ENCODE peak calls at places on chromosomes 16 and 17, in nine cellular contexts. K is left lung, L is AG04450, B is HFFc6, H is AG09319, D is testis, A is cardiac fibroblast, G is GM06990, M is HCT116. Y is an unnamed sample.

GRCh38 chr17:66431910-66432309 is 129.5 kb downstream of the PRKCA start:
- DNase-seq in A (peak), H (peak), K (no peak), G (no peak), L (peak), M (no peak), D (no peak), B (peak), Y (no peak)

GRCh38 chr17:80968602-80969029 is 23.0 kb upstream of the CHMP6 start:
- DNase-seq in H (peak), D (peak), G (peak), L (no peak), K (no peak), B (no peak), M (no peak), A (peak), Y (no peak)

GRCh38 chr17:5211458-5211857 is 19.8 kb upstream of the ZNF594 start:
- DNase-seq in A (no peak), B (no peak), M (no peak), L (no peak), H (no peak), G (no peak), D (no peak), K (no peak), Y (no peak)

GRCh38 chr17:75552847-75553552 is 27.5 kb downstream of the LLGL2 start:
- DNase-seq in D (no peak), A (peak), B (no peak), M (no peak), H (no peak), K (no peak), G (no peak), L (no peak), Y (no peak)

GRCh38 chr17:77783991-77784820 is 174.3 kb upstream of the TNRC6C start:
- DNase-seq in K (no peak), H (no peak), A (no peak), G (no peak), D (no peak), B (no peak), M (no peak), L (no peak), Y (no peak)

GRCh38 chr16:19696312-19696711 is 21.7 kb downstream of the KNOP1 start:
- DNase-seq in M (no peak), L (peak), D (peak), B (peak), K (peak), G (no peak), A (peak), H (peak), Y (no peak)

GRCh38 chr17:6305613-6306360 is 129.1 kb downstream of the AIPL1 start:
- DNase-seq in M (no peak), A (no peak), B (no peak), H (no peak), D (no peak), L (no peak), K (no peak), G (no peak), Y (no peak)

GRCh38 chr17:64024781-64025731 is 4.6 kb upstream of the ICAM2 start:
- DNase-seq in H (no peak), B (peak), L (no peak), M (no peak), K (no peak), G (no peak), A (no peak), D (no peak), Y (no peak)

GRCh38 chr17:8954339-8954738 is 11.2 kb downstream of the PIK3R5 start:
- DNase-seq in B (no peak), L (no peak), H (no peak), M (no peak), K (peak), G (peak), A (no peak), D (peak), Y (peak)

GRCh38 chr17:48215583-48216139 is 108.1 kb downstream of the SNX11 start:
- DNase-seq in H (no peak), L (no peak), G (no peak), D (no peak), B (peak), A (peak), K (no peak), M (peak), Y (no peak)
- TF ChIP-seq CTCF in H (peak), L (peak), G (peak), D (no peak), B (peak), A (peak), K (peak), M (peak), Y (peak)

GRCh38 chr17:39270923-39271322 is 45.2 kb upstream of the STAC2 start:
- DNase-seq in B (peak), M (peak), G (peak), H (peak), D (peak), A (peak), K (no peak), L (peak), Y (no peak)
- TF ChIP-seq CTCF in B (peak), M (peak), G (peak), H (peak), D (peak), A (peak), K (no peak), L (peak), Y (peak)

GRCh38 chr16:55171241-55171640 is 152.8 kb upstream of the IRX6 start:
- DNase-seq in G (no peak), K (no peak), A (no peak), B (no peak), D (no peak), M (no peak), H (no peak), L (no peak), Y (no peak)
- TF ChIP-seq CTCF in G (no peak), K (no peak), A (no peak), B (no peak), D (no peak), M (no peak), H (no peak), L (no peak), Y (no peak)

GRCh38 chr16:31131416-31131815 is 4.1 kb downstream of the PRSS8 start:
- DNase-seq in B (no peak), D (no peak), A (no peak), M (no peak), L (no peak), K (no peak), G (no peak), H (no peak), Y (no peak)

GRCh38 chr16:31130899-31131298 is 4.6 kb downstream of the PRSS8 start:
- DNase-seq in D (no peak), H (no peak), K (peak), B (no peak), A (no peak), L (no peak), G (no peak), M (no peak), Y (no peak)

GRCh38 chr16:31129568-31130335 is 5.8 kb downstream of the PRSS8 start:
- DNase-seq in D (peak), B (no peak), G (no peak), L (no peak), A (peak), K (peak), H (no peak), M (no peak), Y (peak)

GRCh38 chr16:31128711-31129567 is 6.6 kb downstream of the PRSS8 start:
- DNase-seq in L (no peak), B (no peak), M (no peak), G (no peak), A (no peak), K (peak), H (no peak), D (peak), Y (peak)

GRCh38 chr16:31130336-31130812 is 5.2 kb downstream of the PRSS8 start:
- DNase-seq in K (peak), D (no peak), L (no peak), A (no peak), G (no peak), B (no peak), H (no peak), M (no peak), Y (peak)
- TF ChIP-seq CTCF in K (no peak), D (no peak), L (no peak), A (no peak), G (no peak), B (no peak), H (no peak), M (no peak), Y (no peak)

DNA sequence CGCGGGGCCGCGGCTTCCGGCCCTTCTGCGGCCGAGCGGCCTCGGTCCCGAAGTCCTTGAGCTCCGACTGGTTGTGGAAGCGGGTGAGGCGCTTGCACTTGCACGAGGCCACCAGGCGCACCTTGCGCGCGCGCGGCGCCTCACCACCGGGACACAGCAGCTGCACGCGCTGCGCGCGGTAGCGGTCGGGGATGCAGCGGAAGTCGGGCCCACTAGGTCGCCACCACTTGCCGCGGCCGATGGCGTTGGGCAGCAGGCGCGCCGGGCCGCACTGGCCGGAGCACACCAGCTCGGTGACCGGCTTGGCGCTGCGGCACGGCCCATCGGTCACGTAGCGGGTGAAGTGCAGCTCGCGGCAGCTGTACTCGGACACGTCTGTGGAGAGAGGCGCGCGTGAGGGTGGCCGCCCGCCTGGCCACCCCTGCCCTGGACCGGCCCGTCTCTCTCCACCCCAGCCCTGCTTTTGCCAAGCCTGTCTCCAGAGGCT is 3.2 kb downstream of the SOST start:
- DNase-seq in K (no peak), H (no peak), M (no peak), L (no peak), B (no peak), A (peak), G (no peak), D (peak), Y (no peak)
- TF ChIP-seq CTCF in K (no peak), H (no peak), M (no peak), L (no peak), B (no peak), A (no peak), G (no peak), D (no peak), Y (no peak)

GRCh38 chr17:40561871-40562611 is 3.2 kb downstream of the CCR7 start:
- DNase-seq in K (no peak), H (no peak), A (no peak), M (no peak), G (peak), B (no peak), D (no peak), L (no peak), Y (no peak)
- TF ChIP-seq CTCF in K (no peak), H (no peak), A (peak), M (no peak), G (peak), B (peak), D (no peak), L (peak), Y (no peak)

GRCh38 chr17:7409716-7410115 is 2.1 kb downstream of the NLGN2 start:
- DNase-seq in K (no peak), H (no peak), M (no peak), G (no peak), B (no peak), A (no peak), D (no peak), L (no peak), Y (no peak)
- TF ChIP-seq CTCF in K (no peak), H (no peak), M (no peak), G (no peak), B (no peak), A (no peak), D (no peak), L (no peak), Y (no peak)

GRCh38 chr16:50862818-50863672 is 121.2 kb downstream of the CYLD start:
- DNase-seq in B (no peak), H (no peak), A (no peak), L (no peak), G (no peak), K (no peak), M (no peak), D (no peak), Y (no peak)
- TF ChIP-seq CTCF in B (no peak), H (no peak), A (no peak), L (no peak), G (no peak), K (no peak), M (no peak), D (no peak), Y (no peak)

DNA sequence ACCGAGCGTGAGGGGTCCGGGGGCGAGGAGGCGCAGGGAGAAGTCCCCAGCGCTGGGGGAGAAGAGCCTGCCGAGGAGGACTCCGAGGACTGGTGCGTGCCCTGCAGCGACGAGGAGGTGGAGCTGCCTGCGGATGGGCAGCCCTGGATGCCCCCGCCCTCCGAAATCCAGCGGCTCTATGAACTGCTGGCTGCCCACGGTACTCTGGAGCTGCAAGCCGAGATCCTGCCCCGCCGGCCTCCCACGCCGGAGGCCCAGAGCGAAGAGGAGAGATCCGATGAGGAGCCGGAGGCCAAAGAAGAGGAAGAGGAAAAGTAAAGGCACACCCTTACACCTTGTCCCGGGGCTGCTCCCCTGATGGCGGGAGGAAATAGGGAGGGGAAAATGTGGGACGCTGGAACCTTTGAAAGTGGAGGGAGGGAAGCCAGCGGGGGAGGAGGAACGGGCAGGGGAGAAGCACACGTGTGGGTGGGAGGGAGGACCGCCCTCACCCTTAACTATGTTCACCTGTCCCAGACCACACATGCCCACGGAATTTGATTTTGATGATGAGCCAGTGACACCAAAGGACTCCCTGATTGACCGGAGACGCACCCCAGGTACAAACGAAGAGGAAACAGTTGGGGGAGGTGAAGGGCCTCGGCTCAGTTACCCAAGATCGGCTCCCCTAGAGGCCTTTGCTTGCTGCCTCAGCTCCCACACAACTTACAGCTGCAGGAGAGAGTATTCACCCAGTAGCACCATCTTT is 916 bp downstream of the PAGR1 start:
- DNase-seq in G (no peak), L (no peak), K (peak), D (peak), A (peak), H (no peak), M (no peak), B (peak), Y (no peak)
- TF ChIP-seq CTCF in G (peak), L (peak), K (no peak), D (no peak), A (peak), H (no peak), M (no peak), B (no peak), Y (no peak)